ENCODE peak calls at places on chromosome 6, in four cellular contexts. One of them, this sample, is unnamed.

GRCh38 chr6:110951986-110952794 is 6.3 kb upstream of the GTF3C6 start:
- DNase-seq in gastrocnemius medialis: no peak
- DNase-seq in NT2/D1: no peak
- DNase-seq in left lung: no peak
- DNase-seq in this sample: no peak

GRCh38 chr6:155014715-155015300 is 19.7 kb downstream of the TIAM2 start:
- DNase-seq in gastrocnemius medialis: no peak
- DNase-seq in NT2/D1: no peak
- DNase-seq in left lung: no peak
- DNase-seq in this sample: peak; percentile 40

GRCh38 chr6:26472549-26473245 is 14.9 kb downstream of the BTN2A1 start:
- DNase-seq in left lung: no peak
- DNase-seq in gastrocnemius medialis: no peak
- DNase-seq in NT2/D1: no peak
- DNase-seq in this sample: no peak

GRCh38 chr6:74068945-74069570 is 373.1 kb downstream of the CD109 start:
- DNase-seq in NT2/D1: no peak
- DNase-seq in left lung: no peak
- DNase-seq in gastrocnemius medialis: no peak
- DNase-seq in this sample: no peak

GRCh38 chr6:151577257-151577656 is 83.4 kb downstream of the CCDC170 start:
- DNase-seq in left lung: no peak
- DNase-seq in gastrocnemius medialis: no peak
- DNase-seq in NT2/D1: no peak
- DNase-seq in this sample: no peak

GRCh38 chr6:74248966-74249365 is 553.0 kb downstream of the CD109 start:
- DNase-seq in left lung: no peak
- DNase-seq in gastrocnemius medialis: no peak
- DNase-seq in NT2/D1: no peak
- DNase-seq in this sample: no peak

GRCh38 chr6:133947302-133947900 is 5.6 kb upstream of the TBPL1 start:
- DNase-seq in NT2/D1: no peak
- DNase-seq in left lung: no peak
- DNase-seq in gastrocnemius medialis: no peak
- DNase-seq in this sample: no peak

GRCh38 chr6:143198312-143198711 is 137.6 kb downstream of the AIG1 start:
- DNase-seq in left lung: no peak
- DNase-seq in gastrocnemius medialis: no peak
- DNase-seq in NT2/D1: no peak
- DNase-seq in this sample: no peak

GRCh38 chr6:146526192-146526591 is 17.4 kb upstream of the RAB32 start:
- DNase-seq in left lung: no peak
- DNase-seq in gastrocnemius medialis: no peak
- DNase-seq in NT2/D1: no peak
- DNase-seq in this sample: no peak

GRCh38 chr6:47200536-47201334 is 109.0 kb downstream of the TNFRSF21 start:
- DNase-seq in NT2/D1: no peak
- DNase-seq in left lung: no peak
- DNase-seq in gastrocnemius medialis: no peak
- DNase-seq in this sample: no peak

GRCh38 chr6:26233608-26234420 is 131.2 kb upstream of the BTN3A2 start:
- DNase-seq in NT2/D1: no peak
- DNase-seq in left lung: peak; percentile 78
- DNase-seq in gastrocnemius medialis: no peak
- DNase-seq in this sample: no peak

GRCh38 chr6:45543298-45544235 is 165.8 kb upstream of the SUPT3H start:
- DNase-seq in NT2/D1: no peak
- DNase-seq in gastrocnemius medialis: no peak
- DNase-seq in left lung: no peak
- DNase-seq in this sample: no peak

GRCh38 chr6:147806697-147807096 is 298.2 kb downstream of the SAMD5 start:
- DNase-seq in NT2/D1: no peak
- DNase-seq in gastrocnemius medialis: no peak
- DNase-seq in left lung: no peak
- DNase-seq in this sample: no peak

DNA sequence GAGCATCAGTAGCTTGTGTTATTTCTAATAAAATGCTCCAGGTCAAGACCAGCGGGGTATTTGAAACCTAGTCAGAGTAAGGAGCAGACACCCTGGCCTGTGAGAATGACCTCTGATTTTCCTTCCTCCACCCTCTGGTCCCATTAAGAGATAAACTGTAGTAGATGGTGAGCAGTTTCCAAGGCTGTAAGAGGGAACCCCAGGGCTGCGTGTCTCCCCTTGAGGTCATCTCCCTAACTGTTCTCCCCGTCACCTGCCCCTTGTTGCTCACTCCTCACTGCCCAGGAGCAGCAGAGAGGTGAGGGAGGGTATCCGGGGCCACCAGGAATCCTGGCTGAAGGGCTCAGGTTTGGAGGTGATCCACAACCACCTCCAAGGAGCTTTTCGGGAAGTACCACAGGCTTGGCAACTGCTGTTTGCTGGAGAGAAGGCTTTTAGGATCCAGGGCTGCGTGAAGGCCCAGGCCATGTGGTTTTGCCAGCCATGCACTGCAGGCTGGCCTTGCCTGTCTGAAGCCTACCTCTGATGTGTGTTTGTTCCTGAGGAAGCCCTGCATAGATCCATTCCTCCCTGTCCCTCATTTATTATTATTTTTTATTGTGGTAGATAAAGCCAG is 62.5 kb downstream of the RREB1 start:
- DNase-seq in gastrocnemius medialis: no peak
- DNase-seq in NT2/D1: no peak
- DNase-seq in left lung: no peak
- DNase-seq in this sample: no peak
- H3K4me1 ChIP-seq in gastrocnemius medialis: peaks cover 77% of the 10 kb centered on the region
- H3K4me1 ChIP-seq in NT2/D1: peaks cover 26% of the 10 kb centered on the region
- H3K4me1 ChIP-seq in left lung: peaks cover 30% of the 10 kb centered on the region
- H3K4me1 ChIP-seq in this sample: peaks cover 43% of the 10 kb centered on the region

GRCh38 chr6:125792172-125792571 is 1.4 kb downstream of the NCOA7 start:
- DNase-seq in left lung: no peak
- DNase-seq in gastrocnemius medialis: no peak
- DNase-seq in NT2/D1: no peak
- DNase-seq in this sample: no peak

GRCh38 chr6:125793863-125794262 is 3.1 kb downstream of the NCOA7 start:
- DNase-seq in left lung: no peak
- DNase-seq in NT2/D1: no peak
- DNase-seq in gastrocnemius medialis: no peak
- DNase-seq in this sample: no peak

GRCh38 chr6:125793280-125793679 is 2.5 kb downstream of the NCOA7 start:
- DNase-seq in left lung: no peak
- DNase-seq in NT2/D1: no peak
- DNase-seq in gastrocnemius medialis: no peak
- DNase-seq in this sample: no peak

GRCh38 chr6:125791820-125792165 is 1.0 kb downstream of the NCOA7 start:
- DNase-seq in NT2/D1: no peak
- DNase-seq in gastrocnemius medialis: no peak
- DNase-seq in left lung: no peak
- DNase-seq in this sample: no peak

DNA sequence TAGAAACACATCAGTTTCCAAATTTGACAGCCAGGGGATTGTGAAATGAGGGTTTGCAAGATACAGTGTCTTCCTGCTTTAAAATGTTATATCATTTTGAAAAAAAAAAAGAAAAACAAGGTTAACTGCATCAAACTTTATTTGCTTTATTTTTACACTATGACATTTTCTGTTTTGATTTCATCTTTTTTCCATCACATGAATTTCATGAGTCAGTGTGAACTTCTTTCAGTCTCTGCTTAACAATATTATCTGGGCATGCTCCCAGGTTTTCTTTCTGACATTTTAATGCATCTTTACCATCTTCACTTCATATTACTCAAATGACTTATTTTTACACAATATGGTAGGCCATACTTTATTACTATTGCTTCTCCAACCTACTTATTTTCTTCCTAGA is 1.9 kb downstream of the NCOA7 start:
- DNase-seq in NT2/D1: no peak
- DNase-seq in left lung: no peak
- DNase-seq in gastrocnemius medialis: no peak
- DNase-seq in this sample: no peak
- H3K4me3 ChIP-seq in NT2/D1: no peak overlapping the region
- H3K4me3 ChIP-seq in left lung: peak overlapping the region; percentile 90
- H3K4me3 ChIP-seq in gastrocnemius medialis: peak overlapping the region; percentile 76
- H3K4me3 ChIP-seq in this sample: peak overlapping the region; percentile 90

DNA sequence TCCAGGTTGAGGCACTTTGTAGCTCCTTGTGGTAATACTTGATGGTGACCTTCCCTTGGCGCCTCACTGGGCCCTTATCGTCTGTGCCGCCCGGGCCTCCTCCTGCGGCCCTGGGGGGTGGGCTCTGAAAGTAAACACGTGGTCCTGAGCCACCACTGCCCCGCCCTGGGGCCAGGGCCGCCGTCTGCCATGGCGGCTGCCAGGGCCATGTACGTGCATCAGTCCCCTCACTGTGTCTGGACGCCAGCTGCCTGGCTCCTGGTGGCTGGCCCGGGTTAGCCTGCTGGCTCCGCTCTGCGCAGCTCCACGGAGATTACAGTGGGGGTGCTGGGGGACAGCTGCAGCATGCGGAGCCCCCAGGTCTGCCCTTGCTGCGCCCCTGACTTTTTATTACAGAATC is 81.8 kb upstream of the CENPW start:
- DNase-seq in NT2/D1: no peak
- DNase-seq in gastrocnemius medialis: no peak
- DNase-seq in left lung: peak; percentile 53
- DNase-seq in this sample: no peak
- H3K9me3 ChIP-seq in NT2/D1: no peaks in the 10 kb centered on the region
- H3K9me3 ChIP-seq in gastrocnemius medialis: no peaks in the 10 kb centered on the region
- H3K9me3 ChIP-seq in left lung: no peaks in the 10 kb centered on the region
- H3K9me3 ChIP-seq in this sample: peaks cover 14% of the 10 kb centered on the region

GRCh38 chr6:11224252-11224965 is 8.1 kb downstream of the NEDD9 start:
- DNase-seq in NT2/D1: no peak
- DNase-seq in left lung: no peak
- DNase-seq in gastrocnemius medialis: no peak
- DNase-seq in this sample: no peak
- H3K4me1 ChIP-seq in NT2/D1: no peaks in the 10 kb centered on the region
- H3K4me1 ChIP-seq in left lung: peaks cover 34% of the 10 kb centered on the region
- H3K4me1 ChIP-seq in gastrocnemius medialis: no peaks in the 10 kb centered on the region
- H3K4me1 ChIP-seq in this sample: peaks cover 23% of the 10 kb centered on the region

DNA sequence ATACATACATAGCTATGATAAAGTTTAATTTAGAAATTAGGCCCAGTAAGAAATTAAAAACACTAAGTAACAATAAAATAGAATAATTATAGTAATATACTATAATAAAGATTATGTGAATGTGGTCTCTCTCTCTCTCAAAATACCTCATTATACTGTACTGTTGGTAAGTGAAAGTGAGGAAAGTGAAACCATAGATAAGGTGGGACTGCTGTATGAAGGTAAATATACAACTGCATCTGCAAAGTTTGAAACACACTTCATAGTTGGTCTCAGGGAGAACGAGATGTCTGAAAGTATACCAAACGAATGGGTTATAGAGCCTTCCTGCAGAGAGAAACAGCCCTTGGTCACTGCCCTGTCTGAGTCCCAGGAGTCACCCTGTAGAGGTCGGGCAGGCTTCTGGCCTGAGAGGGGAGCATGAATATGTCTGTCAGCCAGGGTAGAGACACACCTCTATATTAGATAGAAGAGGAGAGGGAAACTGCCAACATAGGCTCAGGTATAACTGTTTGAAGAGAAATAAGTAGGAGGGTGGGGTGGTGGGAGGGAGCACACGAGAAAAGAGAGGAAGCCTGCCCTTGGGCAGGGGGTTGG is 31.8 kb downstream of the SESN1 start:
- DNase-seq in gastrocnemius medialis: no peak
- DNase-seq in left lung: no peak
- DNase-seq in NT2/D1: no peak
- DNase-seq in this sample: no peak
- H3K4me3 ChIP-seq in gastrocnemius medialis: no peak overlapping the region
- H3K4me3 ChIP-seq in left lung: no peak overlapping the region
- H3K4me3 ChIP-seq in NT2/D1: no peak overlapping the region
- H3K4me3 ChIP-seq in this sample: no peak overlapping the region

GRCh38 chr6:159257846-159258245 is 88.6 kb downstream of the FNDC1 start:
- DNase-seq in left lung: no peak
- DNase-seq in gastrocnemius medialis: no peak
- DNase-seq in NT2/D1: no peak
- DNase-seq in this sample: no peak

GRCh38 chr6:159255434-159255951 is 86.3 kb downstream of the FNDC1 start:
- DNase-seq in left lung: no peak
- DNase-seq in gastrocnemius medialis: no peak
- DNase-seq in NT2/D1: no peak
- DNase-seq in this sample: no peak

GRCh38 chr6:159254186-159254585 is 85.0 kb downstream of the FNDC1 start:
- DNase-seq in gastrocnemius medialis: no peak
- DNase-seq in NT2/D1: no peak
- DNase-seq in left lung: no peak
- DNase-seq in this sample: no peak

GRCh38 chr6:159252955-159253508 is 83.8 kb downstream of the FNDC1 start:
- DNase-seq in left lung: no peak
- DNase-seq in gastrocnemius medialis: no peak
- DNase-seq in NT2/D1: peak; percentile 32
- DNase-seq in this sample: no peak

DNA sequence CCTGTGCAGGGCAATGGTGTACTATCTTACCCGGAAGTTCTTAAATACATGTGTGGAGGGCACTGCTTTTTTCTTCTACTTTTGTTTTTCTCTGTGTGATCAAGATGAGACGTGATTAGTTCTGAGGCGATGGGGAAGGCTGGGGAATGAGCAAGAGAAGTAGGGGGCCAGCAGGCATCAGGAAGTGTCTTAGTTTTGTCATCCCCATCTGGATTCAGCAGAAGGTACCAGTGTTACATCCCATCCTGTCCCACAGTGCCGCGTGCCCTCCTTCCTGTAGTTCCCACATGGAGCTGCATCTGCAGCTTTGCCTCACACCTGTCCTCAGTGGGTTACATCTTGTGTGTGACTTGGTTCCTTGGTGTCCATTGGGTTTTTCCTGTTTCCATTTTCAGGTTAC is 86.9 kb downstream of the FNDC1 start:
- DNase-seq in left lung: no peak
- DNase-seq in gastrocnemius medialis: no peak
- DNase-seq in NT2/D1: no peak
- DNase-seq in this sample: no peak
- H3K9me3 ChIP-seq in left lung: no peaks in the 10 kb centered on the region
- H3K9me3 ChIP-seq in gastrocnemius medialis: no peaks in the 10 kb centered on the region
- H3K9me3 ChIP-seq in NT2/D1: no peaks in the 10 kb centered on the region
- H3K9me3 ChIP-seq in this sample: no peaks in the 10 kb centered on the region

GRCh38 chr6:17485946-17486345 is 92.6 kb downstream of the CAP2 start:
- DNase-seq in NT2/D1: no peak
- DNase-seq in left lung: no peak
- DNase-seq in gastrocnemius medialis: no peak
- DNase-seq in this sample: no peak
- H3K4me1 ChIP-seq in NT2/D1: no peaks in the 10 kb centered on the region
- H3K4me1 ChIP-seq in left lung: no peaks in the 10 kb centered on the region
- H3K4me1 ChIP-seq in gastrocnemius medialis: peaks cover 49% of the 10 kb centered on the region
- H3K4me1 ChIP-seq in this sample: no peaks in the 10 kb centered on the region

GRCh38 chr6:138569970-138570715 is 70.8 kb upstream of the NHSL1 start:
- DNase-seq in left lung: no peak
- DNase-seq in gastrocnemius medialis: no peak
- DNase-seq in NT2/D1: no peak
- DNase-seq in this sample: no peak

GRCh38 chr6:138571174-138571573 is 71.9 kb upstream of the NHSL1 start:
- DNase-seq in left lung: no peak
- DNase-seq in NT2/D1: no peak
- DNase-seq in gastrocnemius medialis: no peak
- DNase-seq in this sample: no peak

GRCh38 chr6:138571585-138572199 is 72.4 kb upstream of the NHSL1 start:
- DNase-seq in left lung: no peak
- DNase-seq in NT2/D1: no peak
- DNase-seq in gastrocnemius medialis: no peak
- DNase-seq in this sample: no peak

GRCh38 chr6:138569554-138569953 is 70.3 kb upstream of the NHSL1 start:
- DNase-seq in gastrocnemius medialis: no peak
- DNase-seq in left lung: no peak
- DNase-seq in NT2/D1: no peak
- DNase-seq in this sample: no peak

GRCh38 chr6:138570716-138571020 is 71.4 kb upstream of the NHSL1 start:
- DNase-seq in left lung: no peak
- DNase-seq in NT2/D1: no peak
- DNase-seq in gastrocnemius medialis: no peak
- DNase-seq in this sample: no peak
- H3K4me3 ChIP-seq in left lung: peak overlapping the region; percentile 30
- H3K4me3 ChIP-seq in NT2/D1: no peak overlapping the region
- H3K4me3 ChIP-seq in gastrocnemius medialis: no peak overlapping the region
- H3K4me3 ChIP-seq in this sample: peak overlapping the region; percentile 18